ENCODE peak calls at places on chromosome 9, in six cellular contexts. D is activated naive CD8-positive, alpha-beta T cell treated with anti-CD3 and anti-CD28 coated beads, Interleukin-2, amount 50 U/mL, for 16 hours; J is HuH-7; I is amniotic stem cell; H is progenitor cell of endocrine pancreas; Q is iPS-NIHi11. Y is an unnamed sample.

GRCh38 chr9:71119746-71120145 is 1.7 kb downstream of the TRPM3 start:
- DNase-seq in D (no peak), J (no peak), I (no peak), H (no peak), Q (peak), Y (no peak)

GRCh38 chr9:93257808-93258331 is 73.9 kb downstream of the WNK2 start:
- DNase-seq in D (no peak), J (no peak), I (no peak), H (no peak), Q (no peak), Y (peak)

GRCh38 chr9:136438909-136439549 is 616 bp downstream of the INPP5E start:
- DNase-seq in D (peak), J (peak), I (peak), H (peak), Q (peak), Y (peak)

GRCh38 chr9:92463989-92464388 is 18.3 kb downstream of the ASPN start:
- DNase-seq in D (no peak), J (no peak), I (peak), H (no peak), Q (no peak), Y (peak)

GRCh38 chr9:347667-348292 is 133.1 kb downstream of the DOCK8 start:
- DNase-seq in D (no peak), J (peak), I (peak), H (no peak), Q (peak), Y (no peak)

GRCh38 chr9:112334319-112334828 is 955 bp upstream of the PTBP3 start:
- DNase-seq in D (no peak), J (no peak), I (no peak), H (no peak), Q (no peak), Y (no peak)

GRCh38 chr9:98970532-98971041 is 26.9 kb downstream of the COL15A1 start:
- DNase-seq in D (no peak), J (no peak), I (no peak), H (no peak), Q (no peak), Y (no peak)

GRCh38 chr9:113296796-113297558 is 6.2 kb downstream of the RNF183 start:
- DNase-seq in D (no peak), J (no peak), I (no peak), H (no peak), Q (no peak), Y (no peak)

GRCh38 chr9:14258840-14259239 is 55.1 kb downstream of the NFIB start:
- DNase-seq in D (no peak), J (no peak), I (no peak), H (no peak), Q (no peak), Y (no peak)

GRCh38 chr9:2816476-2817141 is 27.3 kb downstream of the PUM3 start:
- DNase-seq in D (no peak), J (no peak), I (peak), H (no peak), Q (no peak), Y (no peak)